ENCODE peak calls at places on chromosomes 5 and 9, in seven cellular contexts. O is HCT116, B is GM12878, L is SK-N-SH, Q is H1, U is HepG2, W is K562. H is an unnamed sample.

GRCh38 chr9:89597711-89598707 is 6.8 kb upstream of the GADD45G start:
- DNase-seq in O (no peak), B (no peak), L (peak; percentile 65), Q (peak; percentile 82), U (peak; percentile 46), W (peak; percentile 62), H (peak; percentile 87)

GRCh38 chr9:107020040-107020530 is 157.1 kb downstream of the ZNF462 start:
- DNase-seq in O (no peak), B (peak; percentile 50), L (no peak), Q (no peak), U (no peak), W (no peak), H (peak; percentile 8)

GRCh38 chr5:80072103-80073073 is 37.2 kb downstream of the THBS4 start:
- DNase-seq in O (no peak), B (no peak), L (no peak), Q (no peak), U (no peak), W (no peak), H (no peak)

GRCh38 chr5:88109806-88110205 is 158.8 kb downstream of the TMEM161B start:
- DNase-seq in O (no peak), B (no peak), L (no peak), Q (no peak), U (no peak), W (no peak), H (no peak)

GRCh38 chr9:17958363-17958762 is 379.5 kb downstream of the SH3GL2 start:
- DNase-seq in O (no peak), B (no peak), L (no peak), Q (no peak), U (no peak), W (no peak), H (no peak)

GRCh38 chr9:105275938-105276337 is 31.5 kb downstream of the SLC44A1 start:
- DNase-seq in O (no peak), B (no peak), L (no peak), Q (no peak), U (no peak), W (no peak), H (no peak)

GRCh38 chr5:100792781-100793180 is 110.3 kb downstream of the ST8SIA4 start:
- DNase-seq in O (no peak), B (no peak), L (no peak), Q (no peak), U (no peak), W (no peak), H (no peak)

GRCh38 chr5:157994271-157994691 is 135.3 kb upstream of the CLINT1 start:
- DNase-seq in O (no peak), B (no peak), L (no peak), Q (no peak), U (no peak), W (no peak), H (no peak)

GRCh38 chr5:143376911-143377838 is 26.3 kb downstream of the NR3C1 start:
- DNase-seq in O (peak; percentile 7), B (no peak), L (no peak), Q (no peak), U (no peak), W (no peak), H (no peak)

GRCh38 chr5:131324311-131324710 is 60.5 kb downstream of the CDC42SE2 start:
- DNase-seq in O (no peak), B (no peak), L (no peak), Q (no peak), U (no peak), W (no peak), H (no peak)

GRCh38 chr9:1837453-1838084 is 177.6 kb upstream of the SMARCA2 start:
- DNase-seq in O (no peak), B (peak; percentile 45), L (peak; percentile 36), Q (peak; percentile 61), U (peak; percentile 61), W (peak; percentile 34), H (no peak)

GRCh38 chr9:6973762-6974161 is 216.0 kb downstream of the KDM4C start:
- DNase-seq in O (no peak), B (peak; percentile 58), L (no peak), Q (no peak), U (peak; percentile 58), W (no peak), H (no peak)

GRCh38 chr5:115246361-115246991 is 16.2 kb downstream of the PGGT1B start:
- DNase-seq in O (peak; percentile 35), B (peak; percentile 7), L (peak; percentile 42), Q (no peak), U (peak; percentile 49), W (peak; percentile 44), H (no peak)

GRCh38 chr5:55391707-55392106 is 83.9 kb downstream of the MTREX start:
- DNase-seq in O (no peak), B (no peak), L (no peak), Q (no peak), U (no peak), W (no peak), H (no peak)
- TF ChIP-seq JUND in O (no peak), B (no peak), L (no peak), Q (no peak), U (no peak), W (no peak), H (no peak)

DNA sequence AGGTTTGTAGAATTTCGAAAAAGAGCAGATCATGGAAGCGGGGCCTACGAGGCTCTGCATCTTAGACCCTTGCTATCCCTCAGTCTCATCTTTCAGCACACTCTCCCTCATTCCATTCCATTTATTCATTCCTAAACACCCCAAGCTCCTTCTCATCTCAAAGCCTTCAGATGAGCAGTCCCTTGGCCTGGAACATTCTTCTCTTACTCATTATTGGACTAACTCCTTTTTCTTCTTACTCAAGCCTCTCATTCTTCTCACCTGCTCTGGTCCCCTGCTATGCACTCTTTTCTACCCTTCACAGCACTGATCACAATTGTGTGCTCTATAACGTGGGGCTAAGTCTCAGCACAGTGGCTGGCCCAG is 212.5 kb downstream of the MAPKAP1 start:
- DNase-seq in O (no peak), B (no peak), L (no peak), Q (no peak), U (no peak), W (no peak), H (no peak)
- TF ChIP-seq JUND in O (no peak), B (no peak), L (no peak), Q (no peak), U (no peak), W (no peak), H (no peak)

GRCh38 chr5:156800982-156801381 is 49.1 kb upstream of the PPP1R2B start:
- DNase-seq in O (no peak), B (no peak), L (no peak), Q (peak; percentile 55), U (no peak), W (no peak), H (no peak)
- TF ChIP-seq JUND in O (no peak), B (no peak), L (no peak), Q (no peak), U (no peak), W (no peak), H (no peak)

DNA sequence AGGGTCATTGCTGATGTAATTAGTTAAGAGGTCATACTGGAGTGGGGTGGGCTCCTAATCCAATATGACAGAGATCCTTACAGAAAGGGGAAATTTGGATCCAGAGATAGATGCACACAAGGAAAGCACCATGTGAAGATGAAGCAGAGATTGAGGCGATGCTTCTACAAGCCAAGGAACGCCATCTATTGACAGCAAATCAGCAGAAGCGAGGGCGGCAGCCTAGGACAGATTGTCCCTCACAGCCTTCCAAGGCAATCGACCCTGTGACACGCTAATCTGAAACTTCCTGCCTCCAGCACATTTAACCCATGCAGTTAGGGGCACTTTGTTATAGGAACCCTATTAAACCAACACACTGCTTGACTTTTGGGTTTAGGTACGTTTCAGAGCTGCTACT is 285.1 kb upstream of the DAP start:
- DNase-seq in O (no peak), B (no peak), L (no peak), Q (peak; percentile 50), U (no peak), W (peak; percentile 13), H (peak; percentile 27)
- TF ChIP-seq JUND in O (no peak), B (no peak), L (no peak), Q (no peak), U (no peak), W (no peak), H (no peak)

GRCh38 chr5:156623381-156624040 is 226.6 kb upstream of the PPP1R2B start:
- DNase-seq in O (no peak), B (no peak), L (no peak), Q (no peak), U (no peak), W (no peak), H (no peak)
- TF ChIP-seq JUND in O (no peak), B (no peak), L (no peak), Q (no peak), U (no peak), W (no peak), H (no peak)

GRCh38 chr5:102975457-102976182 is 144.3 kb downstream of the GIN1 start:
- DNase-seq in O (no peak), B (no peak), L (no peak), Q (no peak), U (no peak), W (no peak), H (no peak)

GRCh38 chr5:102971693-102972293 is 148.1 kb downstream of the GIN1 start:
- DNase-seq in O (peak; percentile 26), B (no peak), L (no peak), Q (no peak), U (peak; percentile 1), W (peak; percentile 5), H (peak; percentile 25)

GRCh38 chr5:102974177-102974576 is 145.8 kb downstream of the GIN1 start:
- DNase-seq in O (no peak), B (no peak), L (no peak), Q (no peak), U (no peak), W (no peak), H (no peak)

GRCh38 chr5:102975040-102975439 is 144.9 kb downstream of the GIN1 start:
- DNase-seq in O (no peak), B (no peak), L (no peak), Q (no peak), U (no peak), W (no peak), H (no peak)
- TF ChIP-seq JUND in O (no peak), B (no peak), L (no peak), Q (no peak), U (no peak), W (no peak), H (no peak)

GRCh38 chr5:176646049-176646706 is 1.1 kb upstream of the TSPAN17 start:
- DNase-seq in O (no peak), B (no peak), L (no peak), Q (no peak), U (no peak), W (peak; percentile 21), H (no peak)
- TF ChIP-seq JUND in O (no peak), B (no peak), L (no peak), Q (no peak), U (no peak), W (no peak), H (no peak)

DNA sequence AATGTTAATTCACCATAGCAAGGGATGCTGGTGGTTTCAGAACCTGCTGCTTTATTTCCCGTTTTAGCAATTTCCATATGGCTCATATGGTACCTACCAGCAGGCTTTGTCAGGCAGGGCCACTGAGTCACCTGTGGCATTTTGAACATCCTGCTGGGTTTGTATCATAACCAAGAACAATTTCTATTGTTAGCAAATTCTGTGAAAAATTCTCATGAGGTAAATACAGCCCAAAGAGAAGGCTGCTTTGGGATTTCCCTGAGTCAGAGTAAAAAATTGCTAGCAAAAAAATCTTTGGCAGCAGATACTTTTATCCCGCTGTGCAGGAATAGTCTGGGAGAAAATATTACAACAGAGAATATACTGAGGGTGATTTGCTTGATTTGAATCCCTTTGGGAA is 52.7 kb downstream of the PRR16 start:
- DNase-seq in O (no peak), B (no peak), L (no peak), Q (no peak), U (no peak), W (no peak), H (no peak)
- TF ChIP-seq JUND in O (no peak), B (no peak), L (peak; percentile 19), Q (no peak), U (no peak), W (no peak), H (no peak)

H was measured in T47D.